ENCODE peak calls at places on chromosomes 5 and 9, in five cellular contexts. E is GM23248, T is PC-9, R is K562, X is PC-3. M is an unnamed sample.

GRCh38 chr5:110757118-110757729 is 18.4 kb downstream of the SLC25A46 start:
- DNase-seq in T (no peak), X (peak), E (peak), R (peak), M (peak)

GRCh38 chr5:78129632-78130031 is 164.9 kb downstream of the AP3B1 start:
- DNase-seq in X (no peak), R (no peak), E (no peak), T (no peak), M (no peak)

GRCh38 chr5:178229861-178230260 is 2.7 kb downstream of the PHYKPL start:
- DNase-seq in E (no peak), X (no peak), R (no peak), T (no peak), M (no peak)

GRCh38 chr9:114551750-114552685 is 35.6 kb upstream of the ATP6V1G1 start:
- DNase-seq in X (peak), T (peak), R (peak), E (peak), M (peak)

GRCh38 chr5:2432070-2432920 is 319.2 kb downstream of the IRX2 start:
- DNase-seq in E (no peak), X (no peak), R (no peak), T (no peak), M (no peak)

GRCh38 chr9:134283692-134284265 is 42.5 kb upstream of the RXRA start:
- DNase-seq in T (no peak), R (no peak), E (no peak), X (no peak), M (no peak)

GRCh38 chr5:72767289-72768010 is 49.0 kb upstream of the TNPO1 start:
- DNase-seq in E (peak), R (peak), T (no peak), X (peak), M (peak)

GRCh38 chr9:82223442-82223841 is 234.9 kb downstream of the SPATA31D1 start:
- DNase-seq in E (no peak), T (no peak), R (no peak), X (no peak), M (no peak)

GRCh38 chr5:138685052-138685755 is 68.0 kb upstream of the CTNNA1 start:
- DNase-seq in R (no peak), T (no peak), E (peak), X (no peak), M (no peak)

GRCh38 chr5:40436535-40437237 is 243.0 kb upstream of the PTGER4 start:
- DNase-seq in E (no peak), X (no peak), T (no peak), R (no peak), M (no peak)

GRCh38 chr9:16526380-16526779 is 344.1 kb downstream of the BNC2 start:
- DNase-seq in X (peak), T (no peak), E (peak), R (no peak), M (peak)

GRCh38 chr5:133334796-133335639 is 277.3 kb downstream of the FSTL4 start:
- DNase-seq in X (no peak), T (no peak), E (no peak), R (no peak), M (no peak)

GRCh38 chr5:152092580-152092979 is 167.9 kb upstream of the GLRA1 start:
- DNase-seq in R (no peak), E (peak), X (peak), T (no peak), M (no peak)

GRCh38 chr5:174511711-174512253 is 212.6 kb upstream of the MSX2 start:
- DNase-seq in R (no peak), T (no peak), X (no peak), E (no peak), M (no peak)

GRCh38 chr9:135139366-135139965 is 52.0 kb downstream of the OLFM1 start:
- DNase-seq in R (no peak), X (no peak), E (peak), T (no peak), M (no peak)

GRCh38 chr5:80343067-80343466 is 23.3 kb downstream of the SPZ1 start:
- DNase-seq in E (no peak), X (no peak), T (no peak), R (no peak), M (no peak)

GRCh38 chr9:136052433-136052880 is 42.6 kb downstream of the NACC2 start:
- DNase-seq in T (peak), R (no peak), X (peak), E (peak), M (no peak)

GRCh38 chr9:113955076-113955752 is 79.1 kb downstream of the ZNF618 start:
- DNase-seq in E (peak), T (no peak), R (no peak), X (no peak), M (peak)

GRCh38 chr5:159864885-159865622 is 51.2 kb upstream of the ADRA1B start:
- DNase-seq in E (peak), X (no peak), R (no peak), T (no peak), M (no peak)

GRCh38 chr9:6229604-6230003 is 14.0 kb downstream of the IL33 start:
- DNase-seq in R (no peak), E (peak), T (no peak), X (peak), M (peak)

GRCh38 chr9:27362447-27363210 is 65.7 kb upstream of the EQTN start:
- DNase-seq in E (no peak), T (no peak), R (no peak), X (no peak), M (no peak)

GRCh38 chr5:33526755-33527154 is 86.0 kb downstream of the TARS1 start:
- DNase-seq in R (no peak), T (no peak), E (no peak), X (no peak), M (no peak)

GRCh38 chr5:111425205-111425604 is 87.1 kb downstream of the STARD4 start:
- DNase-seq in E (no peak), T (no peak), R (no peak), X (no peak), M (no peak)

GRCh38 chr5:156359452-156359851 is 32.5 kb downstream of the SGCD start:
- DNase-seq in X (no peak), R (no peak), E (peak), T (no peak), M (no peak)

GRCh38 chr5:34838785-34839714 is at the start of gene TTC23L:
- DNase-seq in R (peak), X (peak), E (peak), T (peak), M (peak)

GRCh38 chr9:115328228-115328627 is 210.3 kb upstream of the TNC start:
- DNase-seq in T (no peak), R (no peak), X (no peak), E (peak), M (no peak)

GRCh38 chr5:154479944-154480750 is 2.1 kb upstream of the HAND1 start:
- DNase-seq in R (no peak), X (no peak), T (no peak), E (no peak), M (no peak)

GRCh38 chr9:118674942-118675341 is 694.3 kb downstream of the BRINP1 start:
- DNase-seq in T (no peak), X (no peak), R (no peak), E (no peak), M (no peak)

GRCh38 chr5:170221319-170221718 is 11.5 kb upstream of the C5orf58 start:
- DNase-seq in T (no peak), E (peak), X (no peak), R (no peak), M (peak)

GRCh38 chr5:160959804-160960203 is 107.8 kb upstream of the ATP10B start:
- DNase-seq in T (no peak), E (no peak), X (peak), R (no peak), M (no peak)

GRCh38 chr9:100216178-100216787 is 117.2 kb downstream of the INVS start:
- DNase-seq in R (peak), T (peak), X (peak), E (peak), M (peak)

GRCh38 chr9:71032779-71033178 is 88.6 kb downstream of the TRPM3 start:
- DNase-seq in R (no peak), T (no peak), E (no peak), X (no peak), M (no peak)

GRCh38 chr5:168706655-168707069 is 127.5 kb upstream of the PANK3 start:
- DNase-seq in T (peak), E (peak), R (peak), X (peak), M (peak)

GRCh38 chr9:7111413-7111812 is 353.6 kb downstream of the KDM4C start:
- DNase-seq in E (no peak), X (no peak), R (no peak), T (no peak), M (no peak)

GRCh38 chr5:77028631-77029375 is 1.4 kb upstream of the AGGF1 start:
- DNase-seq in T (no peak), R (no peak), E (no peak), X (no peak), M (no peak)

GRCh38 chr9:99169086-99169485 is 52.7 kb downstream of the ALG2 start:
- DNase-seq in T (no peak), E (no peak), X (no peak), R (no peak), M (no peak)

GRCh38 chr9:131310833-131311554 is 21.5 kb downstream of the PLPP7 start:
- DNase-seq in T (no peak), X (peak), E (peak), R (no peak), M (no peak)
- H3K4me2 ChIP-seq in T (no peak), X (peak), E (no peak), R (no peak), M (no peak)

GRCh38 chr9:19998153-19998552 is 209.3 kb upstream of the SLC24A2 start:
- DNase-seq in X (peak), R (no peak), T (no peak), E (peak), M (peak)

GRCh38 chr9:19999491-20000057 is 210.7 kb upstream of the SLC24A2 start:
- DNase-seq in E (peak), T (no peak), X (peak), R (no peak), M (peak)

GRCh38 chr9:19995619-19996018 is 206.8 kb upstream of the SLC24A2 start:
- DNase-seq in X (no peak), R (no peak), T (no peak), E (no peak), M (no peak)

GRCh38 chr9:19998823-19999455 is 210.1 kb upstream of the SLC24A2 start:
- DNase-seq in R (no peak), X (peak), T (no peak), E (peak), M (no peak)

GRCh38 chr9:20001058-20001457 is 212.2 kb upstream of the SLC24A2 start:
- DNase-seq in R (no peak), T (no peak), X (no peak), E (no peak), M (no peak)
- H3K4me2 ChIP-seq in R (no peak), T (no peak), X (no peak), E (no peak), M (no peak)

GRCh38 chr9:34674440-34674839 is 12.0 kb upstream of the CCL27 start:
- DNase-seq in E (no peak), R (no peak), X (no peak), T (no peak), M (no peak)

GRCh38 chr9:34669809-34670562 is 7.5 kb upstream of the CCL27 start:
- DNase-seq in R (no peak), E (no peak), T (no peak), X (no peak), M (no peak)

GRCh38 chr9:34675874-34676273 is 13.4 kb upstream of the CCL27 start:
- DNase-seq in T (no peak), E (peak), R (no peak), X (no peak), M (no peak)

GRCh38 chr9:34671307-34671706 is 8.8 kb upstream of the CCL27 start:
- DNase-seq in T (no peak), E (no peak), X (no peak), R (no peak), M (no peak)

GRCh38 chr9:34675048-34675714 is 12.7 kb upstream of the CCL27 start:
- DNase-seq in X (peak), R (peak), T (peak), E (peak), M (peak)
- H3K4me2 ChIP-seq in X (no peak), R (no peak), T (no peak), E (no peak), M (no peak)

DNA sequence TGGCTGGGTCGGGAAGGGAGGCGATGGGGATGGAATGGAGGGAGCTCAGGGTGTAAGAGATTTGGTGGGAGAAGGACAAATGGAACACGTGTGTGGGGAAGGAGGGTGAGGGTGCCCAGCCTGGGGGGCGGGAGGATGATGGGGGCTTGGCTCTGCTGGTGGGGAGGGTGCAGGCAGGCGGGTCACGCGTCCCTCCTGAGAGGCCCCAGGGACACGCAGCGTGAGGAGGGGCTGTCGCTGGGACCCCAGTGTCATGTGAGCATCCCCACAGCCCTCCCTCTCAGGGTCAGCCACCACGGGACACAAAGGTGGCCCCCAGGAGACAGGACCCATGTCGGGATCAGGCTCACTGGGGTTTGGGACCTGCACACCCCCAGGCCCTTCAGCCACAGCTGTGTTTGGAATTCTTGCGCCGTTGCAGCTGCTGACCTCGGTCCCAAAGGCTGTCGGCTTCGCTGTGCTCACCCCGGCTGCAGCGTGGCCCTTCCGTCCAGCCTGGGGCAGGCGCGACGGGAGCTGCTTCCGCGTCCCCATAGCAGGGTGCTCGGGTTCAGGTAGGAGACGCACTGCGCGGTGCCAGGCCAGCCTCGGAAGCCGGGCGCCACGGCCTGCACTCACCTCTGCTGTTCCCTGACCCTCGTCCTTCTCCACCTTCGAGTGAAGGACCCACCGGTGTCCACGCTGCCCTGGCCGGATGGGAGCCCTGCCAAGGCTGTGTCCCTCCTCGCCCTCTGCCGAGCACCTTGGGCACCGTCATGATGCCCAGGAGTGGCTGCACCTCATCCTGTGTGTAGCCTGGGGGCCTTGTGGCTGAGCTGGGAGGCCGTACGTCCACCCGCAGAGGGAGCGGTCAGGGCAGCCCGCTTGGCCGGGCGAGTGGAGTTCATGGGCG is 5.4 kb downstream of the SLC6A19 start:
- DNase-seq in T (peak), R (no peak), E (no peak), X (no peak), M (no peak)
- H3K4me2 ChIP-seq in T (no peak), R (no peak), E (no peak), X (no peak), M (no peak)

DNA sequence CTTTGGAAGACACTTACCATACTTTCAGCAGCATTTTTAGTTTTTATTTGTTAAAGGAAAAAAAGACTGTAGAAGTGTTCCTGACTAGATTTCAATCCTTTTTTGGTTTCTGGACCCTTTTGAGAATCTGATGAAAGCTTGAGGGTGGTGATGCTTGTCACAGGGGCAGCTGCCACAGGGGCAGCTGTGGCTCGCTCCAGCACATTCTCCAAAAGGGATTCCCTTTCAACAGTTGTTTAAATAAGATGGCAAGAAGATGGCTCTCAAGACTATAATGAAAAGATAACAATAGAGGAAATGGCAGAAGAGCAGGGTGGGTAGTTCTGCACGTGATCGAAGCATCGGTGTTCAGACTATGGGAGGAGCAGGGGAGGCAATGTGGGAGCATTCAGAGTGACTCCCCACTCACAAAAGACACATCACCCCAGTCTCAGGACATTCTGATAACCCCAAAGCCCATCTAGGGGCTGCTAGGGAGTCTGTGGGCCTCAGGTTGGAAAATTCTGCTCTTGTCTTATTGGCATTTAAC is 46.5 kb upstream of the TNFAIP8 start:
- DNase-seq in X (no peak), T (no peak), R (no peak), E (no peak), M (no peak)
- H3K4me2 ChIP-seq in X (no peak), T (no peak), R (no peak), E (no peak), M (peak)

GRCh38 chr9:77602852-77603251 is 45.3 kb downstream of the GNA14 start:
- DNase-seq in X (no peak), R (no peak), T (no peak), E (no peak), M (no peak)
- H3K4me2 ChIP-seq in X (no peak), R (no peak), T (no peak), E (no peak), M (no peak)

M was measured in endothelial cell of umbilical vein.